ENCODE peak calls at places on chromosomes 3 and 15, in five cellular contexts. I is HepG2, M is stomach, W is GM12878, K is breast epithelium. H is an unnamed sample.

GRCh38 chr3:57078366-57079220 is 18.1 kb downstream of the SPATA12 start:
- DNase-seq in I (peak; percentile 30), M (peak; percentile 49), W (no peak), K (peak; percentile 66), H (peak; percentile 66)

GRCh38 chr15:74383695-74384565 is 16.5 kb upstream of the CYP11A1 start:
- DNase-seq in I (no peak), M (peak; percentile 44), W (peak; percentile 93), K (no peak), H (no peak)

GRCh38 chr15:98160236-98160635 is 199.7 kb downstream of the ARRDC4 start:
- DNase-seq in I (no peak), M (no peak), W (no peak), K (no peak), H (no peak)

GRCh38 chr15:72106068-72106467 is 11.9 kb downstream of the MYO9A start:
- DNase-seq in I (no peak), M (no peak), W (no peak), K (no peak), H (no peak)

GRCh38 chr15:46879067-46879770 is 838.1 kb upstream of the SEMA6D start:
- DNase-seq in I (no peak), M (no peak), W (no peak), K (no peak), H (no peak)

GRCh38 chr15:59237854-59238252 is 31.2 kb downstream of the LDHAL6B start:
- DNase-seq in I (no peak), M (no peak), W (peak; percentile 74), K (no peak), H (no peak)

GRCh38 chr15:25181290-25182097 is 226.7 kb downstream of the SNRPN start:
- DNase-seq in I (no peak), M (peak; percentile 13), W (no peak), K (peak; percentile 19), H (peak; percentile 3)

GRCh38 chr3:107452436-107452835 is 70.3 kb upstream of the BBX start:
- DNase-seq in I (no peak), M (no peak), W (no peak), K (no peak), H (no peak)

GRCh38 chr3:60490992-60491391 is 760.3 kb downstream of the FHIT start:
- DNase-seq in I (no peak), M (no peak), W (no peak), K (no peak), H (no peak)

GRCh38 chr15:70327328-70328136 is 229.8 kb upstream of the TLE3 start:
- DNase-seq in I (no peak), M (no peak), W (no peak), K (no peak), H (no peak)

GRCh38 chr3:9602620-9603019 is 46.7 kb upstream of the MTMR14 start:
- DNase-seq in I (no peak), M (no peak), W (no peak), K (no peak), H (no peak)

GRCh38 chr15:90545095-90545494 is 15.4 kb downstream of the CRTC3 start:
- DNase-seq in I (no peak), M (no peak), W (no peak), K (no peak), H (no peak)

GRCh38 chr3:126056681-126057546 is 27.0 kb downstream of the SLC41A3 start:
- DNase-seq in I (peak; percentile 85), M (no peak), W (no peak), K (no peak), H (no peak)

GRCh38 chr3:186529204-186529999 is 14.8 kb downstream of the CRYGS start:
- DNase-seq in I (no peak), M (no peak), W (no peak), K (no peak), H (no peak)

GRCh38 chr15:98727115-98728040 is 79.0 kb downstream of the IGF1R start:
- DNase-seq in I (peak; percentile 89), M (peak; percentile 92), W (no peak), K (peak; percentile 93), H (peak; percentile 89)

GRCh38 chr15:29126821-29127461 is 142.7 kb downstream of the NSMCE3 start:
- DNase-seq in I (no peak), M (no peak), W (no peak), K (no peak), H (no peak)

GRCh38 chr15:73965094-73965729 is 26.9 kb downstream of the STOML1 start:
- DNase-seq in I (no peak), M (no peak), W (no peak), K (no peak), H (no peak)

GRCh38 chr3:12588674-12589054 is 31.8 kb downstream of the MKRN2 start:
- DNase-seq in I (no peak), M (no peak), W (no peak), K (no peak), H (no peak)

GRCh38 chr3:17433866-17434265 is 308.6 kb downstream of the TBC1D5 start:
- DNase-seq in I (no peak), M (no peak), W (no peak), K (no peak), H (no peak)

GRCh38 chr15:37132826-37133417 is 32.6 kb upstream of the MEIS2 start:
- DNase-seq in I (no peak), M (no peak), W (no peak), K (no peak), H (no peak)

GRCh38 chr15:32743411-32744145 is 25.8 kb downstream of the GREM1 start:
- DNase-seq in I (no peak), M (no peak), W (no peak), K (no peak), H (no peak)

GRCh38 chr15:22904736-22905135 is 66.3 kb downstream of the NIPA2 start:
- DNase-seq in I (no peak), M (no peak), W (no peak), K (no peak), H (no peak)

GRCh38 chr3:28000608-28001007 is 240.8 kb upstream of the CMC1 start:
- DNase-seq in I (no peak), M (no peak), W (no peak), K (no peak), H (no peak)

GRCh38 chr3:5465183-5465582 is 277.7 kb downstream of the EDEM1 start:
- DNase-seq in I (no peak), M (no peak), W (no peak), K (no peak), H (no peak)

DNA sequence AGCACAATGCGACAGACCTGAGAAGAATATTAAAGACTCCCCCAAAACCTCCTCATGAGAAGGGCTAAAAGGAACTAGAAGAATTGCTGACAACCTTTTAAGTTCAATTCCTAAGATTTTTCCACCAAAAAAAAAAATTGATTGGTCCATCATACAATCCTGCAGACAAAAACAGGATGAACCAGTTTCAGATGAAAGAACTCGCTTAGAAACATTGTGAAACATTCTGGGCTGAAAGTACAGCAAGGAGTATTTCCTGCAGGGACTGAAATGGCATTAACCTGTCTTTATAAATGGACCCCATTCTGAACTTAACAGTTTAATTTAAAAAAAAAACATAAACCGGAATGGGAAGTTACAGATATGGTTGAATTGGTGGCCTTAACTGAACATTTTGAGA is 96.0 kb upstream of the FAM174B start:
- DNase-seq in I (no peak), M (no peak), W (no peak), K (no peak), H (no peak)
- H3K4me1 ChIP-seq in I (peaks cover 2% of the 10 kb centered on the region), M (no peaks in the 10 kb centered on the region), W (no peaks in the 10 kb centered on the region), K (no peaks in the 10 kb centered on the region), H (no peaks in the 10 kb centered on the region)

DNA sequence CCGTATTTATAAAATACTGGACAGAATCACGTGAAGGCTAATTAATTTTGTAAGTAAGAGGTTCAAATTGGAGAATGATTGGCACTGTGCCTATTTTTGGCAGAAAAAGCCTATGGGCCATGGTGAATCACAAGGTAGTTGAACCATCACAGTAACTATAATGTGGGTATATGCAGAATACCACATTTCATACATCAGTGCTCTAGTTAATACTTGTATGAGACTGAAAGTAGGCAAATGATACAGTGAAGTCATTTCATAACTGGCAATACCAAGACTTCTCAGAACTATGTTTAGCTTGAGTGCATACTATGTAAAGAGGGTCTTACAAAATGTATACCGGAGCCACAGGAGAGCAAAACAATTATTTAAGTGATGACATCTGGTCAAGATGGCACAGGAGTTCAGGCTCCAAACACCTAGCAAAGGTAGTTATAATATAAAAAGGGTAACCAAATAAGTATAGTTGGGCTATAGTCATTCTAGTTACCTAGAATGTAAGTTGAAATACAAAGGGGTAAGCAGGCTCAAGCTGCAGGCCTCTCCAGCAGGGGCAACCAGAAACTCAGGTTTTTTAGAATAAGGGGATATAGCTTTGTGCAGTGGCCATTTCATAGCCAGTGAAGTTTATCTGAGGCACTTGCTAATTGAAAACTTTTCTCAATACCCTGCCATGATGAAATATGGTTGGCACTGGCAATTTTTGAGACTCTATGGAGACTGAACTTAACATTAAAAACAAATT is 19.1 kb downstream of the GPR160 start:
- DNase-seq in I (no peak), M (no peak), W (peak; percentile 84), K (no peak), H (no peak)
- TF ChIP-seq POLR2AphosphoS5 in I (no peak), M (no peak), W (no peak), K (no peak), H (no peak)

DNA sequence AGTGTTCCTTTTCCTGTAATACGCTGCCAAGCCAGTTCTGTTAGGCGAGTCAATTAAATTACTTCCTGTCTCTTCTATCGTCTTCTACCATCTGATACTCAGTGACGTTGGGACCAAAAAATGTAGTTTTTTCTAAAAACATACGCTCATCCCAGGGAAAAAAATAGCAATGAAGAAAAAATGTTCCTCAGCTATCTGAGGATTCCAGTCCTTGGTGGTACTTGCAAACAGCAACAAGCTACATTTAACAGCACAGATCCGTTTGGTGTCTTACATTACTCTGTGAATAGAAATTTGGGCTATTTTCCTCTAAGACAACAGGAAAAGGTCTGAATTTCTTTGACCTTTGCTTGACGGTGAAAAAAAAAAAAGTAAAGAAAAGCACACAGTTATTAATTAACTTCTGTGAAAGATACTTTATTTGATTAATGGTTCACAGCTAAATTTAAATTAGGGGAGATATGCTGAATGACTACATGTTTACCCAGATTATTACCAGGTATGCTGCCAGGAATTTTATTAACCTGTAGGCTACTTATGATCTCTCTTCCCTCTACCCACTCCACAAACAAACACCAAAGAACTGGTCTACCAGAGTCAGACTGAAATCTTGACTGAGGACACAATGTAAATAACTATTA is 254.4 kb upstream of the ZPLD1 start:
- DNase-seq in I (no peak), M (no peak), W (no peak), K (no peak), H (no peak)
- TF ChIP-seq POLR2A in I (no peak), M (no peak), W (no peak), K (no peak), H (no peak)

GRCh38 chr3:149581248-149581647 is 76.6 kb downstream of the WWTR1 start:
- DNase-seq in I (no peak), M (no peak), W (no peak), K (no peak), H (no peak)
- H3K4me1 ChIP-seq in I (peaks cover 44% of the 10 kb centered on the region), M (peaks cover 87% of the 10 kb centered on the region), W (peaks cover 73% of the 10 kb centered on the region), K (peaks cover 35% of the 10 kb centered on the region), H (peaks cover 66% of the 10 kb centered on the region)

DNA sequence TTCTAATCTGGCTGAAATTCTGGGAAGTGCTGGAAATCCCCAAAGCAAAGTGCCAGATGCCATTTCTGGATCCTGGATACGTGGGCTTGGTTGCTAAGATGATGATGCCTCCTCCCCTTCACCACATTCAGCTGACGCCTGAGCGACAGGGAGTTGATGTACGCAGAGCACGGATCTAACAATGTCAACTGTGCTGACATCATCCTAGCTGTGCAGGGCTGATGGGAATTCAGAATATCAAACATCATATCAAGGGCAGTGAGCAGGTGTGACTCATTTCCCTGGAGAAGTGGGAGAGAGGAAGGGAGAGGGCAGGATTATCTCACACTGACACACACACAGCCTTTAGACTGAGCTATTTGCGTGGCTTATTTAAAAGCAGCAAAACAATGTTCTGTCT is 92.6 kb upstream of the ZBTB20 start:
- DNase-seq in I (peak; percentile 9), M (no peak), W (no peak), K (no peak), H (no peak)
- TF ChIP-seq POLR2AphosphoS5 in I (no peak), M (no peak), W (no peak), K (no peak), H (no peak)

H was measured in transverse colon.